ENCODE peak calls at places on chromosomes 1 and 21, in eight cellular contexts. K is transverse colon, G is aorta, E is lung, Z is tibial nerve, R is uterus, S is psoas muscle, V is suprapubic skin. L is an unnamed sample. For H3K4me1, the result is how much of the 10 kb centered on the place peaks cover.

GRCh38 chr1:32060914-32061313 is 11.8 kb upstream of the TMEM39B start:
- DNase-seq in K (no peak), G (no peak), E (no peak), Z (no peak), R (no peak), S (no peak), V (no peak), L (no peak)

GRCh38 chr1:240968864-240969263 is 356.9 kb upstream of the GREM2 start:
- DNase-seq in K (no peak), G (no peak), E (no peak), Z (no peak), R (no peak), S (no peak), V (no peak), L (no peak)

GRCh38 chr21:46126321-46127238 is 28.7 kb downstream of the COL6A2 start:
- DNase-seq in K (peak), G (peak), E (no peak), Z (no peak), R (peak), S (peak), V (peak), L (peak)

GRCh38 chr1:156703741-156704140 is 1.6 kb downstream of the CRABP2 start:
- DNase-seq in K (no peak), G (no peak), E (no peak), Z (no peak), R (no peak), S (no peak), V (no peak), L (no peak)

GRCh38 chr1:64759968-64760367 is 15.1 kb downstream of the RAVER2 start:
- DNase-seq in K (no peak), G (no peak), E (no peak), Z (no peak), R (no peak), S (no peak), V (no peak), L (no peak)

GRCh38 chr1:116330342-116330652 is 42.7 kb upstream of the ATP1A1 start:
- DNase-seq in K (no peak), G (no peak), E (no peak), Z (no peak), R (no peak), S (no peak), V (no peak), L (no peak)

GRCh38 chr1:235758931-235759330 is 107.8 kb downstream of the LYST start:
- DNase-seq in K (no peak), G (no peak), E (no peak), Z (peak), R (no peak), S (peak), V (no peak), L (no peak)

GRCh38 chr1:20834780-20835179 is 47.7 kb upstream of the HP1BP3 start:
- DNase-seq in K (no peak), G (no peak), E (no peak), Z (no peak), R (no peak), S (no peak), V (no peak), L (no peak)

GRCh38 chr1:46202975-46203737 is at the start of gene LURAP1:
- DNase-seq in K (no peak), G (peak), E (no peak), Z (peak), R (peak), S (peak), V (no peak), L (peak)

GRCh38 chr1:175209493-175209921 is 16.9 kb upstream of the KIAA0040 start:
- DNase-seq in K (no peak), G (no peak), E (no peak), Z (no peak), R (no peak), S (no peak), V (no peak), L (no peak)

GRCh38 chr1:147821883-147822282 is 61.5 kb upstream of the GJA5 start:
- DNase-seq in K (no peak), G (no peak), E (peak), Z (no peak), R (no peak), S (no peak), V (no peak), L (no peak)

GRCh38 chr1:241413386-241413785 is 56.4 kb upstream of the RGS7 start:
- DNase-seq in K (no peak), G (no peak), E (no peak), Z (no peak), R (no peak), S (no peak), V (no peak), L (no peak)

GRCh38 chr1:24589200-24589599 is 33.3 kb downstream of the NCMAP start:
- DNase-seq in K (no peak), G (no peak), E (no peak), Z (no peak), R (no peak), S (no peak), V (no peak), L (no peak)

GRCh38 chr1:200877839-200878551 is 5.2 kb downstream of the GPR25 start:
- DNase-seq in K (no peak), G (peak), E (peak), Z (no peak), R (no peak), S (no peak), V (no peak), L (no peak)

GRCh38 chr21:37389456-37389855 is 22.9 kb downstream of the DYRK1A start:
- DNase-seq in K (no peak), G (no peak), E (no peak), Z (no peak), R (no peak), S (no peak), V (no peak), L (no peak)

GRCh38 chr21:37396855-37397254 is 30.3 kb downstream of the DYRK1A start:
- DNase-seq in K (no peak), G (no peak), E (no peak), Z (no peak), R (no peak), S (no peak), V (no peak), L (no peak)

GRCh38 chr21:37398697-37399096 is 32.1 kb downstream of the DYRK1A start:
- DNase-seq in K (no peak), G (no peak), E (no peak), Z (no peak), R (no peak), S (no peak), V (no peak), L (no peak)

GRCh38 chr21:37393786-37394185 is 27.2 kb downstream of the DYRK1A start:
- DNase-seq in K (no peak), G (no peak), E (no peak), Z (no peak), R (no peak), S (no peak), V (no peak), L (no peak)

GRCh38 chr21:37393030-37393429 is 26.5 kb downstream of the DYRK1A start:
- DNase-seq in K (no peak), G (no peak), E (no peak), Z (no peak), R (no peak), S (no peak), V (no peak), L (no peak)
- H3K4me1 ChIP-seq in K (half or more), G (under half), E (under half), Z (under half), R (under half), S (half or more), V (half or more), L (half or more)

GRCh38 chr1:15155191-15155590 is 1.6 kb downstream of the TMEM51 start:
- DNase-seq in K (no peak), G (no peak), E (no peak), Z (no peak), R (no peak), S (no peak), V (no peak), L (no peak)
- H3K4me3 ChIP-seq in K (no peak), G (no peak), E (no peak), Z (no peak), R (no peak), S (peak), V (peak), L (peak)

GRCh38 chr1:43976045-43976444 is 1.3 kb downstream of the ATP6V0B start:
- DNase-seq in K (no peak), G (peak), E (no peak), Z (no peak), R (no peak), S (no peak), V (no peak), L (no peak)

GRCh38 chr1:43971336-43971980 is 1.6 kb downstream of the DPH2 start:
- DNase-seq in K (no peak), G (no peak), E (no peak), Z (no peak), R (no peak), S (peak), V (no peak), L (no peak)

GRCh38 chr1:43975249-43975961 is 645 bp downstream of the ATP6V0B start:
- DNase-seq in K (peak), G (peak), E (peak), Z (peak), R (no peak), S (peak), V (peak), L (peak)

GRCh38 chr1:43974443-43975248 is at the start of gene ATP6V0B:
- DNase-seq in K (peak), G (peak), E (peak), Z (peak), R (peak), S (peak), V (peak), L (peak)

DNA sequence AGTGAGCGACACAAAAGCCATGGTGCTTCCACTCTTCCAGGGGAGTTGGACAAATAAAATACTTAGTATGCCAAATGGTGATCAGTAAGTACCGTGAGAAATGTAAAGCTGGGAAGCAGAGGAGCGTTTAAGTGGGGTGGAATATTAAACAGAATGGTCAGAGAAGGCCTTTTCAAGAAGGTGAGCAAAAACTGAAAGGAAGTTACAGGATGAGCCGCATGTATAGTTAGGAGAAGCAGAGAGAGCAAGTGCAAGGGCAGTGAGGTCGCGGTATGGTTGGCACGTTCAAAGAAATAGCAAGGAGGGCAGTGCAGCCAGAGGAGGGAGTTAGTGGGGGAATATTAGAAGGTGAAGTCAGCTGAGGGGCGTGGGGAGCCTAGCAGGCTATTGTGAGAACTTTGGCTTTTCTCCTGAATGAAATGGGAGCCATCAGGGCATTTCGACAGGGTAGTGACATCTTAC is 748 bp upstream of the ATP6V0B start:
- DNase-seq in K (no peak), G (no peak), E (no peak), Z (no peak), R (no peak), S (no peak), V (no peak), L (no peak)
- H3K4me1 ChIP-seq in K (half or more), G (under half), E (under half), Z (under half), R (under half), S (half or more), V (half or more), L (half or more)

DNA sequence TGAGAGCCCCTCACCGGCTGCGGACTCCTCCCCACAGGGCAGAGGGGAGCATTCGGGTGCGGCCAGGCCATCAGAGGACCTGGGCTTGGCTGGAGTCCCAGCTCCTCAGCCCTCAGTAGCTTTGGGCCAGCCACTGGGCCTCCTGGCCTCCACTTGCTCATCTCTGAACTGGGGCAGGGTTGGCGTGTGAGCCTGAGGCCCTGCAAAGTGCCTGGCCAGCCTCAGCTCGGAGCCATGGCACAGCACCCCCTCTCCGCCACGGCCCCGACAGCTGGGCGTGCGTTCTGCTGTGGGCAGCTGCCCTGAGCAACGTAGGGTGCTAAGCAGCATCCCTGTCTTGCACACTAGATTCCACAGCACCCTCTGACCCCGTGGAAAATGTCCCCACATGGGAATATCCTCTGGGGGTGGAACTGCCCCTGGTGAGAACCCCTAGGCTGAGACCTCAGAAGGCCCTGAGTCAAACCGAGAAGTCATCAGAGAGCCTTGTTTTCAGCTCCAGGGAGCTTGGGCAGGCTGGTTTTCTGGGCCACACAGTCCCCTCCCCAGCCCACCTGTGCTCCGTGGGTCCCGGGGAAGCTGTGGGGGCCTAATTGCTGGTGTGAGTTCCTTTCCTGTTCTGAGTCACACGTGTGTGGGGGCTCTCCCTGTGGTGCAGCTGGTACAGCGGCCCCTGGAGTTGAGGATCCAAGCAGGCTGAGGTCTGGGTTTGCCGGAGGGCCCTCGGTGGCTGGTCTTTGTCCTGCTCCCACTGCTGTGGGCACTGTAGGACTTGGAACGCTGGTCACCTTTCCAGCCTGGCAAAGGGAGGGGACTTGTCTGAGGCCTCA is 24.5 kb downstream of the TP73 start:
- DNase-seq in K (no peak), G (peak), E (no peak), Z (no peak), R (no peak), S (peak), V (no peak), L (no peak)
- H3K4me3 ChIP-seq in K (no peak), G (no peak), E (no peak), Z (no peak), R (no peak), S (no peak), V (no peak), L (no peak)